ENCODE peak calls at places on chromosome X, in seven cellular contexts. W, Q, L, A, J, S and E are unnamed samples.

GRCh38 chrX:41110801-41111625 is 25.8 kb downstream of the USP9X start:
- DNase-seq in W (no peak), S (peak), L (no peak), A (peak), J (no peak), Q (no peak), E (no peak)

GRCh38 chrX:118528089-118528753 is 32.6 kb downstream of the DOCK11 start:
- DNase-seq in L (no peak), S (no peak), W (no peak), Q (no peak), A (no peak), J (no peak), E (no peak)

GRCh38 chrX:112636951-112637541 is 42.7 kb downstream of the LHFPL1 start:
- DNase-seq in S (no peak), L (no peak), Q (no peak), W (no peak), J (no peak), A (peak), E (no peak)

GRCh38 chrX:132092439-132093065 is 35.3 kb downstream of the FRMD7 start:
- DNase-seq in L (peak), W (peak), Q (peak), S (peak), A (peak), J (peak), E (peak)

GRCh38 chrX:148649145-148649645 is 148.8 kb downstream of the AFF2 start:
- DNase-seq in J (no peak), L (no peak), W (no peak), A (peak), Q (no peak), S (no peak), E (no peak)

GRCh38 chrX:135644624-135645023 is 68.8 kb upstream of the CT45A1 start:
- DNase-seq in W (no peak), Q (no peak), A (no peak), J (no peak), L (no peak), S (no peak), E (no peak)

GRCh38 chrX:118560380-118560932 is 64.8 kb downstream of the DOCK11 start:
- DNase-seq in S (no peak), W (no peak), L (no peak), A (no peak), Q (no peak), J (no peak), E (no peak)

GRCh38 chrX:69079278-69079677 is 86.0 kb downstream of the PJA1 start:
- DNase-seq in J (no peak), W (no peak), Q (no peak), S (no peak), A (no peak), L (no peak), E (no peak)

GRCh38 chrX:15404712-15405111 is 20.5 kb upstream of the VEGFD start:
- DNase-seq in L (no peak), A (peak), W (peak), Q (no peak), S (peak), J (no peak), E (peak)

GRCh38 chrX:10549280-10549679 is 71.1 kb downstream of the MID1 start:
- DNase-seq in A (no peak), W (no peak), J (no peak), Q (no peak), S (peak), L (no peak), E (no peak)

GRCh38 chrX:107449490-107450175 is at the start of gene FRMPD3:
- DNase-seq in Q (no peak), A (no peak), J (no peak), L (no peak), W (no peak), S (peak), E (peak)

GRCh38 chrX:106415276-106415895 is 196.4 kb upstream of the RADX start:
- DNase-seq in W (no peak), A (peak), S (peak), Q (no peak), L (no peak), J (peak), E (no peak)

GRCh38 chrX:151970661-151971060 is 3.8 kb downstream of the GABRE start:
- DNase-seq in L (no peak), S (peak), Q (no peak), W (peak), J (no peak), A (peak), E (no peak)

GRCh38 chrX:133297284-133297683 is 79.1 kb upstream of the TFDP3 start:
- DNase-seq in W (no peak), A (peak), Q (no peak), S (peak), L (no peak), J (no peak), E (no peak)

GRCh38 chrX:12910424-12910823 is 4.0 kb downstream of the TLR8 start:
- DNase-seq in W (no peak), L (no peak), J (no peak), S (no peak), A (no peak), Q (no peak), E (no peak)

GRCh38 chrX:32871636-32872035 is 339.7 kb downstream of the DMD start:
- DNase-seq in A (peak), W (no peak), S (no peak), J (no peak), Q (no peak), L (no peak), E (no peak)

GRCh38 chrX:143500751-143501150 is 16.5 kb downstream of the SPANXN3 start:
- DNase-seq in L (no peak), W (no peak), A (peak), S (no peak), J (no peak), Q (no peak), E (no peak)

GRCh38 chrX:1316527-1316926 is 20.1 kb upstream of the IL3RA start:
- DNase-seq in S (no peak), L (no peak), Q (no peak), A (no peak), W (peak), J (no peak), E (no peak)

GRCh38 chrX:40468033-40468979 is 112.5 kb upstream of the ATP6AP2 start:
- DNase-seq in A (peak), S (no peak), Q (no peak), J (peak), L (no peak), W (peak), E (no peak)

GRCh38 chrX:51804741-51805140 is 61.5 kb downstream of the GSPT2 start:
- DNase-seq in Q (no peak), A (no peak), S (no peak), L (no peak), J (peak), W (no peak), E (no peak)

GRCh38 chrX:106177106-106177981 is 9.2 kb downstream of the PWWP3B start:
- DNase-seq in L (no peak), J (peak), A (peak), Q (peak), W (peak), S (peak), E (peak)

GRCh38 chrX:97639526-97639925 is 755.8 kb downstream of the RPA4 start:
- DNase-seq in Q (no peak), S (no peak), L (no peak), J (no peak), A (no peak), W (no peak), E (peak)
- TF ChIP-seq CTCF in Q (no peak), S (no peak), L (no peak), J (no peak), A (no peak), W (no peak), E (no peak)

DNA sequence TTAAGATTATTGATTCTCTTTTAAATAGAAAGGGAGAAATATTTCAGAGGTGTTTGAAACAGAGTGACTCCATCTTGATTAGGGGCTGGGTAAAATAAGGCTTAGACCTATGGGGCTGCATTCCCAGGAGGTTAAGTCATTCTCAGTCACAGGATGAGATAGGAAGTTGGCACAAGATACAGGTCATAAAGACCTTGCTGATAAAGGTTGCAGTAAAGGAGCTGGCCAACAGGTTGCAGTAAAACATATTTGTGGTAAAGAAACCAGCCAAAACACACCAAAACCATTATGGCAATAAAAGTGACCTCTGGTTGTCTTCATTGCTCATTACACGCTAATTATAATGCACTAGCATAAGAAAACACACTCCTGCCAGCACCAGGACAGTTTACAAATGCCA is 165.0 kb downstream of the SPIN4 start:
- DNase-seq in S (no peak), L (no peak), A (no peak), W (no peak), Q (no peak), J (no peak), E (no peak)
- TF ChIP-seq CTCF in S (no peak), L (no peak), A (no peak), W (no peak), Q (no peak), J (no peak), E (no peak)

GRCh38 chrX:19926095-19926494 is 38.7 kb upstream of the SH3KBP1 start:
- DNase-seq in W (no peak), Q (no peak), L (no peak), S (no peak), J (no peak), A (no peak), E (no peak)
- TF ChIP-seq CTCF in W (no peak), Q (no peak), L (no peak), S (no peak), J (no peak), A (no peak), E (no peak)

GRCh38 chrX:49165901-49166881 is 3.6 kb downstream of the MAGIX start:
- DNase-seq in Q (no peak), S (peak), W (peak), A (peak), L (peak), J (peak), E (peak)
- TF ChIP-seq CTCF in Q (peak), S (no peak), W (peak), A (no peak), L (peak), J (no peak), E (no peak)

GRCh38 chrX:46559062-46559461 is 13.8 kb upstream of the ZNF674 start:
- DNase-seq in J (no peak), Q (no peak), W (no peak), A (peak), S (peak), L (no peak), E (no peak)

GRCh38 chrX:46554942-46555341 is 9.7 kb upstream of the ZNF674 start:
- DNase-seq in L (no peak), A (peak), J (no peak), Q (no peak), S (peak), W (no peak), E (no peak)

GRCh38 chrX:46549914-46550313 is 4.7 kb upstream of the ZNF674 start:
- DNase-seq in A (no peak), L (no peak), S (no peak), W (no peak), Q (no peak), J (no peak), E (no peak)

GRCh38 chrX:46551494-46552128 is 6.4 kb upstream of the ZNF674 start:
- DNase-seq in A (peak), Q (no peak), W (no peak), S (peak), J (no peak), L (no peak), E (no peak)

GRCh38 chrX:46553935-46554334 is 8.7 kb upstream of the ZNF674 start:
- DNase-seq in Q (no peak), J (no peak), W (no peak), L (no peak), S (no peak), A (no peak), E (no peak)
- TF ChIP-seq CTCF in Q (no peak), J (no peak), W (no peak), L (no peak), S (no peak), A (no peak), E (no peak)

GRCh38 chrX:2705036-2705435 is 13.9 kb downstream of the CD99 start:
- DNase-seq in W (peak), J (no peak), S (peak), L (no peak), A (peak), Q (no peak), E (no peak)

GRCh38 chrX:2701600-2701999 is 10.5 kb downstream of the CD99 start:
- DNase-seq in A (no peak), S (no peak), L (no peak), J (no peak), Q (no peak), W (peak), E (no peak)

GRCh38 chrX:2700405-2701320 is 9.6 kb downstream of the CD99 start:
- DNase-seq in W (peak), Q (no peak), S (no peak), L (no peak), A (no peak), J (no peak), E (no peak)

GRCh38 chrX:2705461-2705860 is 14.4 kb downstream of the CD99 start:
- DNase-seq in Q (no peak), J (no peak), S (no peak), A (no peak), W (no peak), L (no peak), E (no peak)

DNA sequence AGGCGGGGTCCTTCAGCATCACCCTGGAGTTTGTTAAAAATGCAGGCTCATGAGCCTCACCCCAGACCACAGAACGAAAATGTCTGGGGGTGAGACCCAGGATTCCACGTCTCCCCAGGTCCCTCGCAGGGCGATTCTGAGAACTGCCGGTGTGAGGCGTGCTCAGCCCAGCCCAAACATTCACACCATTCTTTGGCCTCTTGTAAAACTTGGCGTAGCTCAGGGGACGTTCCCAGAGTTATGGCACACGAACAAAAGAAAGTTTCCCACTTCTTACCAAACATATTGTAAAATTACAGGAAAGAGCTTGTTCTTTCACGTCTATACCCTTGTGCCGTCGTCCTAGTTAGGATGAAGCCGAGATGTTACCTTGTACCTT is 12.9 kb downstream of the CD99 start:
- DNase-seq in Q (no peak), W (peak), L (no peak), A (peak), J (no peak), S (peak), E (no peak)
- TF ChIP-seq CTCF in Q (no peak), W (peak), L (no peak), A (peak), J (no peak), S (peak), E (no peak)